ENCODE peak calls at places on chromosomes 6 and 20, in four cellular contexts. M is SK-N-MC, W is NCI-H1105 treated with DMSO at 0.1 percent for 48 hours, J is amniotic stem cell. G is an unnamed sample.

GRCh38 chr20:54078296-54078695 is 7.9 kb upstream of the BCAS1 start:
- DNase-seq in J (no peak), W (no peak), M (no peak), G (no peak)

GRCh38 chr6:56775498-56776166 is 132.9 kb upstream of the DST start:
- DNase-seq in J (no peak), W (no peak), M (no peak), G (no peak)

GRCh38 chr6:76684881-76685280 is 612.4 kb upstream of the IMPG1 start:
- DNase-seq in J (no peak), W (no peak), M (no peak), G (no peak)

GRCh38 chr20:36585410-36586125 is 12.2 kb downstream of the TGIF2 start:
- DNase-seq in J (no peak), W (peak), M (peak), G (no peak)

GRCh38 chr20:47466704-47467459 is 34.8 kb upstream of the NCOA3 start:
- DNase-seq in W (no peak), J (no peak), M (no peak), G (no peak)

GRCh38 chr6:133337312-133337711 is 96.2 kb downstream of the EYA4 start:
- DNase-seq in J (no peak), M (no peak), W (no peak), G (no peak)

GRCh38 chr6:37988696-37989095 is 169.2 kb downstream of the ZFAND3 start:
- DNase-seq in M (no peak), J (no peak), W (no peak), G (no peak)

GRCh38 chr6:52788478-52788877 is 15.1 kb downstream of the GSTA1 start:
- DNase-seq in M (no peak), J (no peak), W (no peak), G (no peak)

GRCh38 chr6:128659878-128660622 is 139.7 kb upstream of the PTPRK start:
- DNase-seq in J (no peak), M (no peak), W (no peak), G (no peak)

GRCh38 chr20:47905628-47906487 is 120.6 kb upstream of the SULF2 start:
- DNase-seq in W (no peak), J (no peak), M (no peak), G (no peak)

GRCh38 chr6:11419763-11420453 is 117.6 kb upstream of the TMEM170B start:
- DNase-seq in W (no peak), J (no peak), M (no peak), G (no peak)

GRCh38 chr6:34745277-34746103 is 11.8 kb upstream of the SNRPC start:
- DNase-seq in J (no peak), W (no peak), M (no peak), G (peak)

GRCh38 chr6:56038764-56039163 is 163.4 kb upstream of the BMP5 start:
- DNase-seq in W (no peak), J (no peak), M (no peak), G (no peak)

G was measured in non-pigmented ciliary epithelial cell.